ENCODE peak calls at places on chromosomes 4 and X, in four cellular contexts. Q is A549, K is GM12878, M is stomach. C is an unnamed sample.

GRCh38 chrX:109959356-109959871 is 43.5 kb upstream of the TMEM164 start:
- DNase-seq in M (no peak), Q (no peak), K (no peak), C (no peak)

GRCh38 chr4:81632581-81633247 is 161.0 kb upstream of the RASGEF1B start:
- DNase-seq in Q (no peak), M (no peak), K (no peak), C (no peak)

GRCh38 chr4:56187601-56188177 is 199.6 kb downstream of the AASDH start:
- DNase-seq in K (no peak), Q (no peak), M (no peak), C (no peak)

GRCh38 chrX:11239230-11239629 is 54.0 kb upstream of the AMELX start:
- DNase-seq in M (no peak), Q (no peak), K (peak), C (no peak)

GRCh38 chr4:145804134-145804533 is 124.2 kb downstream of the C4orf51 start:
- DNase-seq in M (no peak), K (no peak), Q (peak), C (no peak)

GRCh38 chr4:143389543-143390195 is 53.0 kb downstream of the GAB1 start:
- DNase-seq in K (no peak), M (no peak), Q (no peak), C (no peak)

GRCh38 chr4:183329244-183329643 is 7.0 kb upstream of the CLDN24 start:
- DNase-seq in M (no peak), Q (no peak), K (no peak), C (no peak)

GRCh38 chr4:17995165-17995564 is 26.4 kb downstream of the LCORL start:
- DNase-seq in Q (no peak), M (no peak), K (no peak), C (no peak)

GRCh38 chrX:103879339-103879738 is 47.3 kb upstream of the RAB9B start:
- DNase-seq in Q (no peak), M (no peak), K (no peak), C (no peak)

GRCh38 chrX:111040377-111041017 is 55.5 kb upstream of the PAK3 start:
- DNase-seq in M (no peak), Q (peak), K (no peak), C (no peak)

GRCh38 chr4:91147067-91147466 is 1019.9 kb downstream of the CCSER1 start:
- DNase-seq in K (no peak), Q (no peak), M (no peak), C (no peak)

GRCh38 chrX:25025615-25026014 is 9.8 kb upstream of the ARX start:
- DNase-seq in M (no peak), K (no peak), Q (no peak), C (no peak)

GRCh38 chr4:71231073-71231752 is 107.6 kb upstream of the SLC4A4 start:
- DNase-seq in K (no peak), Q (no peak), M (peak), C (peak)

GRCh38 chr4:100848865-100849264 is 331.0 kb upstream of the EMCN start:
- DNase-seq in M (no peak), K (no peak), Q (peak), C (no peak)

GRCh38 chrX:131671714-131672113 is 127.8 kb downstream of the OR13H1 start:
- DNase-seq in Q (no peak), M (no peak), K (no peak), C (no peak)

GRCh38 chrX:108186811-108187210 is 95.2 kb downstream of the ATG4A start:
- DNase-seq in K (no peak), Q (peak), M (no peak), C (no peak)

GRCh38 chr4:95386410-95386809 is 162.4 kb downstream of the UNC5C start:
- DNase-seq in M (no peak), Q (no peak), K (no peak), C (no peak)

GRCh38 chr4:79015406-79015805 is 76.2 kb upstream of the PAQR3 start:
- DNase-seq in M (no peak), Q (no peak), K (no peak), C (no peak)

GRCh38 chrX:30151964-30152363 is 63.4 kb upstream of the MAGEB2 start:
- DNase-seq in M (no peak), Q (no peak), K (no peak), C (no peak)

GRCh38 chr4:74527049-74527448 is 82.1 kb downstream of the AREG start:
- DNase-seq in Q (no peak), M (no peak), K (no peak), C (no peak)

GRCh38 chr4:144647095-144647959 is 1.4 kb downstream of the HHIP start:
- DNase-seq in M (no peak), Q (no peak), K (no peak), C (no peak)

GRCh38 chr4:8907596-8908205 is 36.1 kb upstream of the HMX1 start:
- DNase-seq in M (no peak), K (no peak), Q (no peak), C (peak)

GRCh38 chr4:24237709-24238108 is 346.6 kb downstream of the DHX15 start:
- DNase-seq in Q (no peak), M (no peak), K (no peak), C (no peak)

GRCh38 chr4:109611045-109611616 is 51.1 kb downstream of the MCUB start:
- DNase-seq in M (no peak), Q (no peak), K (no peak), C (no peak)

GRCh38 chrX:338281-338835 is 19.8 kb upstream of the GTPBP6 start:
- DNase-seq in Q (no peak), K (no peak), M (no peak), C (no peak)

GRCh38 chr4:57462843-57463242 is 352.7 kb upstream of the IGFBP7 start:
- DNase-seq in M (no peak), K (no peak), Q (no peak), C (no peak)

GRCh38 chr4:143626134-143626859 is 74.2 kb downstream of the FREM3 start:
- DNase-seq in M (peak), K (no peak), Q (no peak), C (peak)

GRCh38 chr4:88275949-88276515 is 8.3 kb downstream of the PPM1K start:
- DNase-seq in K (no peak), Q (no peak), M (no peak), C (no peak)

GRCh38 chr4:142085631-142086292 is 449.4 kb downstream of the IL15 start:
- DNase-seq in Q (no peak), M (no peak), K (no peak), C (no peak)
- TF ChIP-seq EP300 in Q (no peak), M (no peak), K (no peak), C (no peak)

GRCh38 chrX:23959781-23960180 is 52.0 kb downstream of the CXorf58 start:
- DNase-seq in M (no peak), Q (no peak), K (no peak), C (no peak)
- TF ChIP-seq POLR2A in M (no peak), Q (no peak), K (no peak), C (no peak)

GRCh38 chr4:102616661-102617060 is 115.5 kb downstream of the NFKB1 start:
- DNase-seq in Q (no peak), M (no peak), K (no peak), C (no peak)

GRCh38 chr4:102623622-102624021 is 122.5 kb downstream of the NFKB1 start:
- DNase-seq in Q (peak), M (no peak), K (no peak), C (no peak)

GRCh38 chr4:102625232-102625930 is 124.2 kb downstream of the NFKB1 start:
- DNase-seq in K (no peak), Q (peak), M (peak), C (no peak)

DNA sequence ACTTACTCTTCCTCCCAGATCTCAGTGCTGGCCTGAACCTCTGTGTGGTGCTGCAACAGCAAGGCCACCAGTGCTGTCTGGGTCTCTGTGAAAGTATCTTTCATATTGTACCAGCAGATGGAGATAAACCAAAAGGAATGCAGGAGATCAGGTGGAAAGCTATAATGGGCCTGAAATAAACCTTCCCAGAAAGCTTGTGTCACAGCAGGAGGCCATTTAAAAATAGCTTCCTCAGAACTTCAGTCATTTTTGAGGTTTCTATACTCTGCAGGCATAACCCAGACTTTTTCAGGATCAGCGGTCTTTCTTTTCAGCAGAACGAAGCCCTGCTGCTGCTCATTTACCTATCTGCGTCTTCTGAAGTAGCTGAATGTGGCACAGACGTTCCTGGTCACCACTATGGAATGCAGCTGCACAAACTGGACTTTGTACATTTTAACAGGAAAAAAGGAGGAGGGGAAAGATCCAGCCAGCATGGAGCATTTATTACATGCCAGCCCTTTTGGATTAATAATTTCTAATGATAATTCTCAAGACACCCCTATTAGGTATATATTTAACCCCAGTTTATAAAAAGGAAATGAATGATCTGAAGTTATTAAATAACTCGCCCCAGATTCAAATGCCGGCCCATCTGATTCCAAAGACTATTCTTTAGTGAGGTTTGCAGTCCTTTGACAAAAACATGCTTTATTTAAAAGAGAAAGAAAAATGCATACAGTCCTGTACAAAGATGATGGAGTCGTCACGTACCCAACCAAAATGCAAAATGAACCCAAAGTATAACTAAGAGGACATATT is 119.7 kb downstream of the NFKB1 start:
- DNase-seq in M (peak), K (no peak), Q (peak), C (no peak)
- TF ChIP-seq EP300 in M (no peak), K (no peak), Q (no peak), C (no peak)

GRCh38 chrX:106726485-106727437 is at the start of gene RNF128:
- DNase-seq in M (peak), K (no peak), Q (peak), C (no peak)
- TF ChIP-seq POLR2A in M (no peak), K (no peak), Q (no peak), C (no peak)

DNA sequence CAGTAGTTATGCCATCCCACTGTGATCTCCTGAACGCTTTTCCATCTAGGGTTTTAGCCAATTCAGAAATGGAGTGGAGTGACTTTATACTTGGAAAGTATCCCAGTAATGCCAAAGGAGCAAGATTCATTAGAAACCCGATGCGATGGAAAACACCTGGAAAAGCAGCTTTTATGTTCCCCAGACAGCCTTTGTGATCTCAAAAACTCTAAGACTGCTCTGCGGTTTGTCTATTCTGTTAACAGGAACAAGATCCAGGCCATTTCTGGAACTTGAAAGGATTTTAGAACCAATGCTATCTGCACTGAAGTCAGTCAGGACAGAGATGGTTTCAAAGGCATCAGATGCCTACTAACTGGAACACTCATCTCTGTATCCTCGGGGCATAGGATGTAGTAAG is 145.1 kb downstream of the APBB2 start:
- DNase-seq in M (no peak), K (no peak), Q (no peak), C (no peak)
- TF ChIP-seq EP300 in M (no peak), K (no peak), Q (no peak), C (no peak)

GRCh38 chr4:138599965-138600364 is 357.8 kb upstream of the SLC7A11 start:
- DNase-seq in K (no peak), M (no peak), Q (no peak), C (no peak)
- TF ChIP-seq POLR2A in K (no peak), M (no peak), Q (no peak), C (no peak)

GRCh38 chr4:38385286-38386010 is 278.6 kb upstream of the KLF3 start:
- DNase-seq in K (no peak), Q (peak), M (no peak), C (no peak)

GRCh38 chr4:38381788-38382187 is 282.2 kb upstream of the KLF3 start:
- DNase-seq in Q (no peak), K (no peak), M (no peak), C (no peak)

GRCh38 chr4:38383646-38384121 is 280.3 kb upstream of the KLF3 start:
- DNase-seq in Q (no peak), K (no peak), M (no peak), C (no peak)

GRCh38 chr4:38384962-38385285 is 279.1 kb upstream of the KLF3 start:
- DNase-seq in K (no peak), Q (no peak), M (no peak), C (no peak)

DNA sequence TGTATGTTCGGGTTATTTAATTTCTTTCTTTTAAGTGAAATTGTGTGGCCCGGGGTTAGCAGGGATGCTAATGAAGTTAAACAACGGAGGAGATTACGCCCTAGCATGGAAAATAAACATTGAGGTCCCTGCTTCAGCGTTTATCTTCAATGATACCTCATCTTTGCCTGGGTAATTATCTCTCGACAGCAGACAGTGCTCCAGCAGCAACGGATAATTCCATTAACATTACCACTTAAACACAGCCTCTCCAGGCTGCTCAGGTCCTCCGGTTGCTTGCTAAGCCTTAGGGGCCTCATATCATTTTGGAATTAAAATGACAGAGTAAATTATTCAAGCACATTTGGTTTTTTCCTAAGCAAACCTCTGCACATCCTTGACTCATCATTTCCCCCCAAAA is 281.5 kb upstream of the KLF3 start:
- DNase-seq in Q (no peak), K (no peak), M (no peak), C (no peak)
- TF ChIP-seq EP300 in Q (no peak), K (no peak), M (no peak), C (no peak)

GRCh38 chr4:113325876-113326615 is 276.6 kb downstream of the ANK2 start:
- DNase-seq in Q (no peak), M (no peak), K (no peak), C (no peak)
- TF ChIP-seq POLR2A in Q (no peak), M (no peak), K (no peak), C (no peak)

DNA sequence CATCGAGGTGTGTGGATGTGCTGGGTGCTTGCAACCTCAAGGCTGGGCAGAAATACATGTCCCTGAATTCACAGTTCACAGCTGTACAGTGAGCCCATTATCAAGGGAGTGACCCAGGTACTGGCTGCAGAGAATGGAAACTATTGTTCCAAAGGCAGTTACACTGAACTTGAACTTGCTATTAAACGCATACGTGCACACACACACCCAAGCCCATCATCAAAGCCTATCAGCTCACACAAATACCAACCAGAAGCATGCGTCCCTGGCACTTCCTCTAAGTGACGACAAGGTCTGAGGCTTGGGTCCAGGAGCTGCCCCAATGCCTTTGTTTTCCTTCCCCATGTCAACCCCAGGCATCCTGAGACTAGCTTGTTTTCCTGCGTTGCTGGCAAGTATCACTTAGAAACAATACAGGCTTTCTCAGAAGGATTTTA is 88.6 kb downstream of the IRF2 start:
- DNase-seq in M (peak), Q (no peak), K (no peak), C (no peak)
- TF ChIP-seq EP300 in M (no peak), Q (no peak), K (no peak), C (no peak)